ENCODE peak calls at places on chromosome 2, in eight cellular contexts. One of them, this sample, is unnamed.

GRCh38 chr2:66472225-66472843 is 37.4 kb downstream of the MEIS1 start:
- DNase-seq in stimulated activated CD8-positive, alpha-beta memory T cell treated with anti-CD3 and anti-CD28 coated beads, Interleukin-15, amount 100 ng/mL, for 4 hours: no peak
- DNase-seq in MV-4-11: no peak
- DNase-seq in iPS DF 6.9: no peak
- DNase-seq in cerebellum: no peak
- DNase-seq in stromal cell of bone marrow: no peak
- DNase-seq in stimulated activated CD4-positive, alpha-beta T cell treated with anti-CD3 and anti-CD28 coated beads, TNF-alpha, amount 100 ng/mL, for 24 hours: no peak
- DNase-seq in NCI-H146: no peak
- DNase-seq in this sample: no peak

GRCh38 chr2:9974344-9974743 is 22.9 kb downstream of the GRHL1 start:
- DNase-seq in stimulated activated CD4-positive, alpha-beta T cell treated with anti-CD3 and anti-CD28 coated beads, TNF-alpha, amount 100 ng/mL, for 24 hours: no peak
- DNase-seq in NCI-H146: no peak
- DNase-seq in iPS DF 6.9: no peak
- DNase-seq in stimulated activated CD8-positive, alpha-beta memory T cell treated with anti-CD3 and anti-CD28 coated beads, Interleukin-15, amount 100 ng/mL, for 4 hours: no peak
- DNase-seq in cerebellum: no peak
- DNase-seq in stromal cell of bone marrow: no peak
- DNase-seq in MV-4-11: no peak
- DNase-seq in this sample: no peak

GRCh38 chr2:84866121-84866520 is 14.8 kb downstream of the TRABD2A start:
- DNase-seq in NCI-H146: no peak
- DNase-seq in stimulated activated CD8-positive, alpha-beta memory T cell treated with anti-CD3 and anti-CD28 coated beads, Interleukin-15, amount 100 ng/mL, for 4 hours: no peak
- DNase-seq in iPS DF 6.9: no peak
- DNase-seq in MV-4-11: no peak
- DNase-seq in stromal cell of bone marrow: no peak
- DNase-seq in stimulated activated CD4-positive, alpha-beta T cell treated with anti-CD3 and anti-CD28 coated beads, TNF-alpha, amount 100 ng/mL, for 24 hours: no peak
- DNase-seq in cerebellum: no peak
- DNase-seq in this sample: no peak

GRCh38 chr2:13255485-13255884 is 538.7 kb downstream of the TRIB2 start:
- DNase-seq in cerebellum: no peak
- DNase-seq in NCI-H146: no peak
- DNase-seq in stromal cell of bone marrow: no peak
- DNase-seq in iPS DF 6.9: no peak
- DNase-seq in stimulated activated CD4-positive, alpha-beta T cell treated with anti-CD3 and anti-CD28 coated beads, TNF-alpha, amount 100 ng/mL, for 24 hours: no peak
- DNase-seq in MV-4-11: no peak
- DNase-seq in stimulated activated CD8-positive, alpha-beta memory T cell treated with anti-CD3 and anti-CD28 coated beads, Interleukin-15, amount 100 ng/mL, for 4 hours: no peak
- DNase-seq in this sample: no peak

GRCh38 chr2:111662771-111663470 is 221.1 kb downstream of the ANAPC1 start:
- DNase-seq in iPS DF 6.9: no peak
- DNase-seq in MV-4-11: no peak
- DNase-seq in NCI-H146: no peak
- DNase-seq in stimulated activated CD4-positive, alpha-beta T cell treated with anti-CD3 and anti-CD28 coated beads, TNF-alpha, amount 100 ng/mL, for 24 hours: peak; percentile 13
- DNase-seq in stromal cell of bone marrow: no peak
- DNase-seq in cerebellum: no peak
- DNase-seq in stimulated activated CD8-positive, alpha-beta memory T cell treated with anti-CD3 and anti-CD28 coated beads, Interleukin-15, amount 100 ng/mL, for 4 hours: no peak
- DNase-seq in this sample: no peak

GRCh38 chr2:129912871-129913694 is 66.4 kb upstream of the RAB6C start:
- DNase-seq in stimulated activated CD4-positive, alpha-beta T cell treated with anti-CD3 and anti-CD28 coated beads, TNF-alpha, amount 100 ng/mL, for 24 hours: no peak
- DNase-seq in NCI-H146: no peak
- DNase-seq in stimulated activated CD8-positive, alpha-beta memory T cell treated with anti-CD3 and anti-CD28 coated beads, Interleukin-15, amount 100 ng/mL, for 4 hours: no peak
- DNase-seq in cerebellum: no peak
- DNase-seq in iPS DF 6.9: no peak
- DNase-seq in MV-4-11: no peak
- DNase-seq in stromal cell of bone marrow: no peak
- DNase-seq in this sample: no peak

GRCh38 chr2:241391892-241392665 is 36.0 kb downstream of the FARP2 start:
- DNase-seq in MV-4-11: peak; percentile 42
- DNase-seq in stromal cell of bone marrow: no peak
- DNase-seq in stimulated activated CD4-positive, alpha-beta T cell treated with anti-CD3 and anti-CD28 coated beads, TNF-alpha, amount 100 ng/mL, for 24 hours: no peak
- DNase-seq in cerebellum: no peak
- DNase-seq in NCI-H146: peak; percentile 11
- DNase-seq in stimulated activated CD8-positive, alpha-beta memory T cell treated with anti-CD3 and anti-CD28 coated beads, Interleukin-15, amount 100 ng/mL, for 4 hours: no peak
- DNase-seq in iPS DF 6.9: peak; percentile 22
- DNase-seq in this sample: no peak

GRCh38 chr2:149741646-149742045 is 154.1 kb upstream of the MMADHC start:
- DNase-seq in NCI-H146: no peak
- DNase-seq in stromal cell of bone marrow: no peak
- DNase-seq in stimulated activated CD8-positive, alpha-beta memory T cell treated with anti-CD3 and anti-CD28 coated beads, Interleukin-15, amount 100 ng/mL, for 4 hours: no peak
- DNase-seq in cerebellum: no peak
- DNase-seq in stimulated activated CD4-positive, alpha-beta T cell treated with anti-CD3 and anti-CD28 coated beads, TNF-alpha, amount 100 ng/mL, for 24 hours: no peak
- DNase-seq in MV-4-11: no peak
- DNase-seq in iPS DF 6.9: no peak
- DNase-seq in this sample: peak; percentile 76

GRCh38 chr2:1593371-1594205 is 150.7 kb downstream of the PXDN start:
- DNase-seq in MV-4-11: no peak
- DNase-seq in iPS DF 6.9: no peak
- DNase-seq in stimulated activated CD8-positive, alpha-beta memory T cell treated with anti-CD3 and anti-CD28 coated beads, Interleukin-15, amount 100 ng/mL, for 4 hours: no peak
- DNase-seq in NCI-H146: peak; percentile 70
- DNase-seq in stimulated activated CD4-positive, alpha-beta T cell treated with anti-CD3 and anti-CD28 coated beads, TNF-alpha, amount 100 ng/mL, for 24 hours: no peak
- DNase-seq in stromal cell of bone marrow: peak; percentile 53
- DNase-seq in cerebellum: no peak
- DNase-seq in this sample: peak; percentile 58

GRCh38 chr2:208186465-208186864 is 3.4 kb downstream of the C2orf80 start:
- DNase-seq in cerebellum: no peak
- DNase-seq in iPS DF 6.9: no peak
- DNase-seq in stimulated activated CD8-positive, alpha-beta memory T cell treated with anti-CD3 and anti-CD28 coated beads, Interleukin-15, amount 100 ng/mL, for 4 hours: no peak
- DNase-seq in MV-4-11: no peak
- DNase-seq in stimulated activated CD4-positive, alpha-beta T cell treated with anti-CD3 and anti-CD28 coated beads, TNF-alpha, amount 100 ng/mL, for 24 hours: no peak
- DNase-seq in stromal cell of bone marrow: no peak
- DNase-seq in NCI-H146: no peak
- DNase-seq in this sample: no peak

GRCh38 chr2:183349046-183349445 is 224.8 kb downstream of the NUP35 start:
- DNase-seq in NCI-H146: peak; percentile 74
- DNase-seq in MV-4-11: no peak
- DNase-seq in cerebellum: no peak
- DNase-seq in stimulated activated CD8-positive, alpha-beta memory T cell treated with anti-CD3 and anti-CD28 coated beads, Interleukin-15, amount 100 ng/mL, for 4 hours: no peak
- DNase-seq in iPS DF 6.9: no peak
- DNase-seq in stimulated activated CD4-positive, alpha-beta T cell treated with anti-CD3 and anti-CD28 coated beads, TNF-alpha, amount 100 ng/mL, for 24 hours: no peak
- DNase-seq in stromal cell of bone marrow: no peak
- DNase-seq in this sample: no peak

GRCh38 chr2:100188326-100188725 is 45.9 kb upstream of the AFF3 start:
- DNase-seq in stromal cell of bone marrow: no peak
- DNase-seq in NCI-H146: no peak
- DNase-seq in MV-4-11: peak; percentile 72
- DNase-seq in iPS DF 6.9: no peak
- DNase-seq in stimulated activated CD4-positive, alpha-beta T cell treated with anti-CD3 and anti-CD28 coated beads, TNF-alpha, amount 100 ng/mL, for 24 hours: no peak
- DNase-seq in stimulated activated CD8-positive, alpha-beta memory T cell treated with anti-CD3 and anti-CD28 coated beads, Interleukin-15, amount 100 ng/mL, for 4 hours: no peak
- DNase-seq in cerebellum: no peak
- DNase-seq in this sample: no peak

This sample was measured in skeletal muscle cell.